ENCODE peak calls at places on chromosomes 16 and 17, in five cellular contexts. F is H9, P is GM12878, C is HL-60, S is upper lobe of left lung. D is an unnamed sample.

GRCh38 chr17:21196126-21196525 is 17.8 kb downstream of the TMEM11 start:
- DNase-seq in F (no peak), P (no peak), S (no peak), C (no peak), D (no peak)

GRCh38 chr17:67772679-67773078 is 52.6 kb upstream of the BPTF start:
- DNase-seq in P (no peak), S (no peak), C (no peak), F (no peak), D (no peak)

GRCh38 chr16:24953721-24954120 is 61.4 kb downstream of the ARHGAP17 start:
- DNase-seq in P (no peak), S (no peak), C (no peak), F (no peak), D (no peak)

GRCh38 chr16:65878347-65878746 is 488.1 kb upstream of the CDH5 start:
- DNase-seq in F (no peak), S (no peak), C (no peak), P (no peak), D (no peak)

GRCh38 chr16:29694384-29695195 is 15.6 kb downstream of the QPRT start:
- DNase-seq in F (no peak), S (no peak), P (no peak), C (no peak), D (no peak)

GRCh38 chr16:79168321-79168720 is 432.2 kb downstream of the MAF start:
- DNase-seq in F (no peak), C (no peak), P (no peak), S (no peak), D (no peak)

GRCh38 chr16:86929149-86929871 is 351.0 kb downstream of the FOXL1 start:
- DNase-seq in F (no peak), S (no peak), C (no peak), P (no peak), D (no peak)

GRCh38 chr16:56617212-56618085 is 8.1 kb upstream of the MT1E start:
- DNase-seq in P (no peak), C (no peak), S (peak), F (peak), D (peak)

GRCh38 chr16:26240807-26241206 is 549.0 kb downstream of the HS3ST4 start:
- DNase-seq in S (peak), C (no peak), F (no peak), P (no peak), D (no peak)

GRCh38 chr17:4267402-4267801 is 3.6 kb upstream of the ANKFY1 start:
- DNase-seq in P (no peak), S (no peak), C (no peak), F (no peak), D (no peak)

GRCh38 chr17:75499313-75500022 is 15.9 kb downstream of the CASKIN2 start:
- DNase-seq in C (no peak), F (no peak), S (no peak), P (no peak), D (no peak)

GRCh38 chr17:7711356-7711755 is 6.2 kb upstream of the DNAH2 start:
- DNase-seq in F (peak), C (no peak), S (no peak), P (no peak), D (no peak)

GRCh38 chr16:85731179-85731578 is 19.7 kb downstream of the C16orf74 start:
- DNase-seq in P (no peak), F (no peak), S (no peak), C (no peak), D (no peak)
- H3K27ac ChIP-seq in P (no peak), F (no peak), S (no peak), C (peak), D (no peak)

GRCh38 chr17:64991726-64992125 is 64.8 kb downstream of the GNA13 start:
- DNase-seq in F (no peak), P (no peak), S (no peak), C (no peak), D (no peak)
- H3K27ac ChIP-seq in F (no peak), P (no peak), S (no peak), C (no peak), D (no peak)

GRCh38 chr17:72592967-72593325 is 472.1 kb downstream of the SOX9 start:
- DNase-seq in S (no peak), P (no peak), C (no peak), F (no peak), D (no peak)

GRCh38 chr17:72592242-72592966 is 471.6 kb downstream of the SOX9 start:
- DNase-seq in F (peak), P (no peak), C (no peak), S (peak), D (peak)

GRCh38 chr17:72590382-72590781 is 469.6 kb downstream of the SOX9 start:
- DNase-seq in S (no peak), F (no peak), P (no peak), C (no peak), D (peak)

GRCh38 chr17:72590882-72591499 is 470.2 kb downstream of the SOX9 start:
- DNase-seq in C (no peak), F (no peak), S (no peak), P (no peak), D (peak)

DNA sequence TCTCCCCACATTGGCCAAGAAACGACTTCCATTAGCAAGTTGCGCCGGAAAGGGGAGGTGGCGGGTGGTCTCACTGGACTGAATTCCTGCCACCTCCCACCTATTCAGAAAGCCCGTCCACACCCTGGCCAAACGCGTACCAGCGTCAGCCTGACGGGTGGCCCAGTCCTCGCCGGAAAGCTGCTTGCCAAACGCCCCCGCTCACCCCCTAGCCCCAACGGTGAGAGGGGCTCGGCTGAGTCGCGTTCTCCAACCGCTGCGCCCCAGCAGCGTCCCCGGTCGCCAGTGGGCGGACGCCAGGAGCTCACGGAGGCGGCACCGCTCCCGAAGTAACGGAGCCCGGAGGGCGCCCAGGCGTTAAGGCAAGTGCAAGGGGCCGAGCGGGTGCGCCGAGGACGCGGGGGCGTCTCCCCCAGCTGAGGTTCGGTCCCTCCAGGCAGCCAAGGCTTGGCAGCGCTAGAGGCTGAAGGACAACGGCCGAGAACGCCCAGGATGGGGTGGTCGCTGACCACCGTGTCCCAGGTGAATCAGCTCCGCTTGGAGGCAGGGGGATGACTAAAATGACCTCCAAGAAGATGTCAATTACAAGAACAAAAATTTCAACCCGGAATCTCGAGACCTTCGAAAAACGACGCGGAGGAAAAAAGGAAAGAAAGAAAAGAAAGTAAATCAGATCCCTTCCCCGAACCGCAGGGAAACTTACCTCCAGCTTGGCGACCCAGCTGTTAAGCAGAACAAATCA is 470.9 kb downstream of the SOX9 start:
- DNase-seq in P (no peak), S (no peak), F (peak), C (no peak), D (peak)
- H3K27ac ChIP-seq in P (no peak), S (no peak), F (no peak), C (no peak), D (peak)

GRCh38 chr16:3611145-3611977 is at the start of gene SLX4:
- DNase-seq in S (peak), P (no peak), F (peak), C (peak), D (peak)
- H3K27ac ChIP-seq in S (peak), P (peak), F (no peak), C (peak), D (peak)

GRCh38 chr17:79609616-79610150 is 1.2 kb downstream of the RBFOX3 start:
- DNase-seq in P (no peak), C (no peak), F (peak), S (no peak), D (no peak)
- H3K27ac ChIP-seq in P (no peak), C (no peak), F (no peak), S (no peak), D (no peak)

DNA sequence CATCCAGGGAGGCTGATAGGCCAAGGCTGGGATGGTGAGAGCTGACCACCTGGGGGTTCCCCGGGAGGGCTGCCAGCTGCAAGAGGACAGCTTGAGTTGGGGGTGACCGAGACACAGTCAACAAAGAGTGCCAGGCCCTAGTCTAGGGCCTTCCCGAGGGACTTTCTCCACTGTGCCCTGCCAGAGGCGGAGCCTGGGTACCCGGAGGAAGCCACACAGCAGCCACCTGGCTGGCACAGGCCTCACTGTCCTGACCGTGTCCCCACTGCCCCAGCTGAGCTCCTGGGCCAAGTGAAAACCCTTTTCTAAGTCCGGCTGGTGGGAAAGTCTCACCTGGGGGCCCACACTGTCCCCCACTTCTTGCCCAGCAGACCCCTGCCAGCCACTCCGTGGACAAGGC is 71.9 kb upstream of the GSE1 start:
- DNase-seq in F (no peak), C (no peak), S (no peak), P (no peak), D (no peak)
- H3K27ac ChIP-seq in F (no peak), C (no peak), S (no peak), P (no peak), D (no peak)

DNA sequence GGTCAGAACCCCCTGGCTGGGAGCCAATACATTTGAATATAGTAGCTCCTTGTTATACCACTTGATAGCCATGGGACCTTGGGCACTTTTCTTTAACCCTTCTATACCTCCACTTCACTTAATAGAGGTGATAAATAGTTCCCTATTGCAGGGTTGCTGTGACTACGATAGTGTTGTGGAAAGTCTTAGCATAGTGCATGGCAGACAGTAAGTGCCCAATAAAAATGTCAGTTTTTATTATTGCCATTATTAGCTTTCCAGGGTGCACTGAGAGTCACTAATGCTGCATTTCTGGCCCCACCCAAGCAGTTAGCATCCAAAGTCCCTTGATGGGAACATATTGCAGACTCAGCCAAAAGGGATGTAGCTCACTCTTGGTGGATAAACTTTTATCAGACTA is 41.5 kb upstream of the TEKT3 start:
- DNase-seq in S (no peak), P (no peak), C (no peak), F (no peak), D (peak)
- H3K27ac ChIP-seq in S (no peak), P (no peak), C (no peak), F (no peak), D (peak)

GRCh38 chr17:35797918-35798317 is 2.5 kb upstream of the MMP28 start:
- DNase-seq in P (no peak), S (no peak), C (no peak), F (no peak), D (no peak)

GRCh38 chr17:35795007-35795870 is at the start of gene MMP28:
- DNase-seq in P (no peak), C (no peak), S (peak), F (peak), D (peak)

GRCh38 chr17:35796942-35797341 is 1.5 kb upstream of the MMP28 start:
- DNase-seq in P (no peak), S (no peak), F (no peak), C (no peak), D (no peak)

GRCh38 chr17:35797370-35797769 is 1.9 kb upstream of the MMP28 start:
- DNase-seq in F (no peak), C (no peak), P (no peak), S (no peak), D (peak)

DNA sequence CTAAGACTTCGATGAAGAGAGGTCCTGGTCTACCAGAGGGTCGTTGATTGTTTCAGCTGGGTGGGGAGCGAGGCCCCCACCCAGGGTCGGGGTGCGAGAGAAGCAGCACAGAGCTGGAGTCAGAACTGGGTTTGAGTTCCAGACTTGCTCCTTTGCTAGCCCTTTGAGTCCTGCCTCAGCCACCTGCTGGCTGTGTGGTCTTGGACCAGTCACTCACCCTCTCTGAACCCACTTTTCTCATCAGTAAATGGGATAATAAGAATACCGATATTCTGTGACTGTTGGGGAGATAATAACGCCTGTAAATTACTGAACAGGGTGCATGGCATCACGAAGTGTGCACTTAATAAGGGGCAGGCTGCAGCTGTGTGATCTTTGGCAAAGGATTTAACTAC is 427 bp upstream of the MMP28 start:
- DNase-seq in S (no peak), C (no peak), F (no peak), P (no peak), D (no peak)
- H3K27ac ChIP-seq in S (peak), C (no peak), F (no peak), P (no peak), D (peak)

GRCh38 chr16:12330541-12330940 is 354.0 kb downstream of the SNX29 start:
- DNase-seq in P (no peak), F (no peak), C (no peak), S (no peak), D (no peak)
- H3K27ac ChIP-seq in P (no peak), F (no peak), C (no peak), S (no peak), D (no peak)